ENCODE peak calls at places on chromosomes 2 and 18, in six cellular contexts. G is iris pigment epithelial cell; R is endothelial cell; Y is RWPE2; U is K562; I is stimulated activated CD8-positive, alpha-beta memory T cell treated with anti-CD3 and anti-CD28 coated beads, Interleukin-15, amount 100 ng/mL, for 24 hours. Q is an unnamed sample.

GRCh38 chr18:2926528-2926927 is 79.7 kb downstream of the EMILIN2 start:
- DNase-seq in G (no peak), U (no peak), Y (no peak), I (no peak), R (no peak), Q (no peak)

GRCh38 chr18:986071-986470 is 81.4 kb downstream of the ADCYAP1 start:
- DNase-seq in Y (no peak), R (no peak), G (no peak), U (no peak), I (no peak), Q (no peak)

GRCh38 chr18:53625997-53626599 is 598.4 kb downstream of the MBD2 start:
- DNase-seq in I (no peak), U (no peak), G (no peak), R (no peak), Y (no peak), Q (no peak)

GRCh38 chr18:80145191-80145799 is 36.2 kb downstream of the ADNP2 start:
- DNase-seq in G (peak), U (no peak), R (no peak), I (no peak), Y (no peak), Q (no peak)

GRCh38 chr2:225463449-225463848 is 63.9 kb downstream of the NYAP2 start:
- DNase-seq in Y (no peak), I (no peak), U (no peak), G (no peak), R (no peak), Q (no peak)

GRCh38 chr2:233835230-233836186 is 18.8 kb downstream of the HJURP start:
- DNase-seq in I (no peak), U (no peak), Y (no peak), R (no peak), G (no peak), Q (peak)

GRCh38 chr2:28869494-28870145 is 489 bp downstream of the TRMT61B start:
- DNase-seq in U (peak), G (peak), I (no peak), Y (no peak), R (no peak), Q (no peak)

GRCh38 chr2:219706823-219707281 is 79.4 kb downstream of the SLC4A3 start:
- DNase-seq in R (no peak), Y (no peak), G (peak), U (no peak), I (no peak), Q (no peak)

GRCh38 chr18:25493401-25493800 is 141.4 kb upstream of the ZNF521 start:
- DNase-seq in U (no peak), Y (no peak), R (no peak), G (no peak), I (no peak), Q (no peak)

GRCh38 chr2:232457121-232458011 is 1.4 kb downstream of the ALPI start:
- DNase-seq in G (no peak), Y (no peak), U (no peak), I (no peak), R (no peak), Q (peak)

GRCh38 chr2:38263293-38263692 is 113.8 kb downstream of the ATL2 start:
- DNase-seq in I (no peak), Y (no peak), R (no peak), U (no peak), G (no peak), Q (no peak)

GRCh38 chr2:24785704-24786321 is 7.4 kb downstream of the PTRHD1 start:
- DNase-seq in U (no peak), R (no peak), I (no peak), Y (no peak), G (no peak), Q (no peak)

GRCh38 chr2:181573140-181573736 is 83.7 kb downstream of the CERKL start:
- DNase-seq in R (peak), G (peak), U (no peak), Y (no peak), I (no peak), Q (no peak)

GRCh38 chr2:238108423-238109201 is 8.5 kb downstream of the ESPNL start:
- DNase-seq in Y (peak), G (no peak), U (peak), R (no peak), I (no peak), Q (peak)

GRCh38 chr18:76445275-76445674 is 49.8 kb downstream of the ZNF516 start:
- DNase-seq in R (no peak), Y (no peak), G (peak), I (no peak), U (no peak), Q (no peak)

GRCh38 chr2:98269274-98269673 is 77.0 kb upstream of the CNGA3 start:
- DNase-seq in U (peak), R (peak), G (peak), I (no peak), Y (no peak), Q (no peak)

GRCh38 chr2:8575011-8575750 is 106.7 kb upstream of the ID2 start:
- DNase-seq in Y (no peak), U (no peak), R (no peak), I (no peak), G (no peak), Q (peak)

GRCh38 chr2:145007673-145008263 is 487.8 kb upstream of the ZEB2 start:
- DNase-seq in I (no peak), R (no peak), U (no peak), Y (no peak), G (peak), Q (no peak)

GRCh38 chr2:36366491-36367120 is 11.0 kb downstream of the CRIM1 start:
- DNase-seq in U (no peak), G (peak), I (no peak), R (no peak), Y (no peak), Q (no peak)

Q was measured in left lobe of liver.